ENCODE peak calls at places on chromosomes 5 and 9, in seven cellular contexts. One of them, this sample, is unnamed.

GRCh38 chr5:132295505-132296411 is 1.6 kb downstream of the SLC22A4 start:
- DNase-seq in CD4-positive, alpha-beta T cell: no peak
- DNase-seq in brain microvascular endothelial cell: no peak
- DNase-seq in bronchial epithelial cell: no peak
- DNase-seq in left lung: no peak
- DNase-seq in CD8-positive, alpha-beta T cell: no peak
- DNase-seq in ovary: no peak
- DNase-seq in this sample: no peak

GRCh38 chr5:160159991-160160826 is 41.0 kb upstream of the PWWP2A start:
- DNase-seq in CD4-positive, alpha-beta T cell: no peak
- DNase-seq in brain microvascular endothelial cell: no peak
- DNase-seq in bronchial epithelial cell: no peak
- DNase-seq in left lung: no peak
- DNase-seq in CD8-positive, alpha-beta T cell: no peak
- DNase-seq in ovary: peak
- DNase-seq in this sample: no peak

GRCh38 chr5:112210430-112211005 is 208.6 kb downstream of the EPB41L4A start:
- DNase-seq in CD4-positive, alpha-beta T cell: no peak
- DNase-seq in brain microvascular endothelial cell: peak
- DNase-seq in bronchial epithelial cell: peak
- DNase-seq in left lung: no peak
- DNase-seq in CD8-positive, alpha-beta T cell: no peak
- DNase-seq in ovary: no peak
- DNase-seq in this sample: no peak

GRCh38 chr9:12880406-12881016 is 105.7 kb downstream of the LURAP1L start:
- DNase-seq in CD4-positive, alpha-beta T cell: no peak
- DNase-seq in brain microvascular endothelial cell: no peak
- DNase-seq in bronchial epithelial cell: no peak
- DNase-seq in left lung: no peak
- DNase-seq in CD8-positive, alpha-beta T cell: no peak
- DNase-seq in ovary: no peak
- DNase-seq in this sample: no peak

GRCh38 chr5:168056499-168057182 is 234.8 kb upstream of the WWC1 start:
- DNase-seq in CD4-positive, alpha-beta T cell: no peak
- DNase-seq in brain microvascular endothelial cell: no peak
- DNase-seq in bronchial epithelial cell: peak
- DNase-seq in left lung: no peak
- DNase-seq in CD8-positive, alpha-beta T cell: no peak
- DNase-seq in ovary: no peak
- DNase-seq in this sample: no peak

GRCh38 chr5:150384701-150385100 is 27.2 kb downstream of the TCOF1 start:
- DNase-seq in CD4-positive, alpha-beta T cell: no peak
- DNase-seq in brain microvascular endothelial cell: no peak
- DNase-seq in bronchial epithelial cell: no peak
- DNase-seq in left lung: no peak
- DNase-seq in CD8-positive, alpha-beta T cell: no peak
- DNase-seq in ovary: no peak
- DNase-seq in this sample: no peak

GRCh38 chr5:79853003-79853402 is 138.1 kb downstream of the MTX3 start:
- DNase-seq in CD4-positive, alpha-beta T cell: no peak
- DNase-seq in brain microvascular endothelial cell: no peak
- DNase-seq in bronchial epithelial cell: no peak
- DNase-seq in left lung: no peak
- DNase-seq in CD8-positive, alpha-beta T cell: no peak
- DNase-seq in ovary: no peak
- DNase-seq in this sample: peak

GRCh38 chr9:76701441-76702031 is 62.7 kb upstream of the PCA3 start:
- DNase-seq in CD4-positive, alpha-beta T cell: no peak
- DNase-seq in brain microvascular endothelial cell: no peak
- DNase-seq in bronchial epithelial cell: no peak
- DNase-seq in left lung: no peak
- DNase-seq in CD8-positive, alpha-beta T cell: no peak
- DNase-seq in ovary: no peak
- DNase-seq in this sample: no peak

GRCh38 chr9:15735083-15735974 is 182.5 kb downstream of the CCDC171 start:
- DNase-seq in CD4-positive, alpha-beta T cell: no peak
- DNase-seq in brain microvascular endothelial cell: peak
- DNase-seq in bronchial epithelial cell: peak
- DNase-seq in left lung: no peak
- DNase-seq in CD8-positive, alpha-beta T cell: no peak
- DNase-seq in ovary: no peak
- DNase-seq in this sample: no peak

GRCh38 chr5:132491368-132492364 is 1.1 kb upstream of the IRF1 start:
- DNase-seq in CD4-positive, alpha-beta T cell: no peak
- DNase-seq in brain microvascular endothelial cell: no peak
- DNase-seq in bronchial epithelial cell: no peak
- DNase-seq in left lung: no peak
- DNase-seq in CD8-positive, alpha-beta T cell: no peak
- DNase-seq in ovary: peak
- DNase-seq in this sample: peak

GRCh38 chr5:110769282-110769681 is 30.5 kb downstream of the SLC25A46 start:
- DNase-seq in CD4-positive, alpha-beta T cell: no peak
- DNase-seq in brain microvascular endothelial cell: peak
- DNase-seq in bronchial epithelial cell: peak
- DNase-seq in left lung: no peak
- DNase-seq in CD8-positive, alpha-beta T cell: no peak
- DNase-seq in ovary: no peak
- DNase-seq in this sample: no peak

GRCh38 chr9:4225291-4226119 is 74.4 kb downstream of the GLIS3 start:
- DNase-seq in CD4-positive, alpha-beta T cell: no peak
- DNase-seq in brain microvascular endothelial cell: peak
- DNase-seq in bronchial epithelial cell: peak
- DNase-seq in left lung: no peak
- DNase-seq in CD8-positive, alpha-beta T cell: no peak
- DNase-seq in ovary: no peak
- DNase-seq in this sample: no peak

GRCh38 chr5:64854855-64855254 is 86.1 kb downstream of the CWC27 start:
- DNase-seq in CD4-positive, alpha-beta T cell: no peak
- DNase-seq in brain microvascular endothelial cell: no peak
- DNase-seq in bronchial epithelial cell: peak
- DNase-seq in left lung: no peak
- DNase-seq in CD8-positive, alpha-beta T cell: no peak
- DNase-seq in ovary: no peak
- DNase-seq in this sample: no peak

GRCh38 chr9:98678244-98678842 is 30.4 kb downstream of the GABBR2 start:
- DNase-seq in CD4-positive, alpha-beta T cell: no peak
- DNase-seq in brain microvascular endothelial cell: no peak
- DNase-seq in bronchial epithelial cell: peak
- DNase-seq in left lung: no peak
- DNase-seq in CD8-positive, alpha-beta T cell: no peak
- DNase-seq in ovary: no peak
- DNase-seq in this sample: no peak

GRCh38 chr5:78640622-78641021 is 8.0 kb downstream of the LHFPL2 start:
- DNase-seq in CD4-positive, alpha-beta T cell: no peak
- DNase-seq in brain microvascular endothelial cell: no peak
- DNase-seq in bronchial epithelial cell: peak
- DNase-seq in left lung: no peak
- DNase-seq in CD8-positive, alpha-beta T cell: no peak
- DNase-seq in ovary: no peak
- DNase-seq in this sample: no peak

GRCh38 chr5:135977375-135977928 is 22.7 kb upstream of the LECT2 start:
- DNase-seq in CD4-positive, alpha-beta T cell: peak
- DNase-seq in brain microvascular endothelial cell: peak
- DNase-seq in bronchial epithelial cell: peak
- DNase-seq in left lung: peak
- DNase-seq in CD8-positive, alpha-beta T cell: peak
- DNase-seq in ovary: no peak
- DNase-seq in this sample: peak

GRCh38 chr9:89975024-89975423 is 370.2 kb downstream of the GADD45G start:
- DNase-seq in CD4-positive, alpha-beta T cell: no peak
- DNase-seq in brain microvascular endothelial cell: no peak
- DNase-seq in bronchial epithelial cell: no peak
- DNase-seq in left lung: no peak
- DNase-seq in CD8-positive, alpha-beta T cell: no peak
- DNase-seq in ovary: no peak
- DNase-seq in this sample: no peak

GRCh38 chr9:89982016-89982415 is 377.2 kb downstream of the GADD45G start:
- DNase-seq in CD4-positive, alpha-beta T cell: no peak
- DNase-seq in brain microvascular endothelial cell: no peak
- DNase-seq in bronchial epithelial cell: no peak
- DNase-seq in left lung: no peak
- DNase-seq in CD8-positive, alpha-beta T cell: no peak
- DNase-seq in ovary: no peak
- DNase-seq in this sample: no peak

GRCh38 chr9:89975586-89975985 is 370.8 kb downstream of the GADD45G start:
- DNase-seq in CD4-positive, alpha-beta T cell: no peak
- DNase-seq in brain microvascular endothelial cell: no peak
- DNase-seq in bronchial epithelial cell: no peak
- DNase-seq in left lung: no peak
- DNase-seq in CD8-positive, alpha-beta T cell: no peak
- DNase-seq in ovary: no peak
- DNase-seq in this sample: no peak

GRCh38 chr9:89974582-89974981 is 369.8 kb downstream of the GADD45G start:
- DNase-seq in CD4-positive, alpha-beta T cell: no peak
- DNase-seq in brain microvascular endothelial cell: no peak
- DNase-seq in bronchial epithelial cell: no peak
- DNase-seq in left lung: no peak
- DNase-seq in CD8-positive, alpha-beta T cell: no peak
- DNase-seq in ovary: no peak
- DNase-seq in this sample: no peak

DNA sequence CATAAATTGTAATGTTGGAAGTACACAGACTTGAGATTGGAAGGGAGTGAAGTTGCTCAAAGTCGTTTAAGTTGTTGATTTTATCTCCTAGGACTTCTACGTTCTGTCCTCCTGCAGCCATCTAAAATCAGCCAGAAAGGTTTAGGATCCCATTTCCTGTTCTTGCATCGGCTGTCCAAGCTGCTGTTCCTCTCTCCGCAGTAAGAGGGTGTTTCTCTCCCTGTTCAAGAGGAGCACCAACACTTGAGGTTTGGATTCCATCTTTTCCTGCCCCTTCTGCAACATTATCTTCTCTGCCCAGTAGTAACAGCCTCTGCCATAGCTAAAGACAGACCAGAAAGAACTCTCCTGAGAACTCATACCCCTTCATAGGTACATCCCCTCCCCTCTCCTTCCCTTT is 373.4 kb downstream of the GADD45G start:
- DNase-seq in CD4-positive, alpha-beta T cell: no peak
- DNase-seq in brain microvascular endothelial cell: peak
- DNase-seq in bronchial epithelial cell: peak
- DNase-seq in left lung: no peak
- DNase-seq in CD8-positive, alpha-beta T cell: no peak
- DNase-seq in ovary: no peak
- DNase-seq in this sample: no peak
- TF ChIP-seq CTCF in CD4-positive, alpha-beta T cell: no peak
- TF ChIP-seq CTCF in brain microvascular endothelial cell: peak
- TF ChIP-seq CTCF in bronchial epithelial cell: peak
- TF ChIP-seq CTCF in left lung: peak
- TF ChIP-seq CTCF in CD8-positive, alpha-beta T cell: no peak
- TF ChIP-seq CTCF in ovary: no peak
- TF ChIP-seq CTCF in this sample: no peak

DNA sequence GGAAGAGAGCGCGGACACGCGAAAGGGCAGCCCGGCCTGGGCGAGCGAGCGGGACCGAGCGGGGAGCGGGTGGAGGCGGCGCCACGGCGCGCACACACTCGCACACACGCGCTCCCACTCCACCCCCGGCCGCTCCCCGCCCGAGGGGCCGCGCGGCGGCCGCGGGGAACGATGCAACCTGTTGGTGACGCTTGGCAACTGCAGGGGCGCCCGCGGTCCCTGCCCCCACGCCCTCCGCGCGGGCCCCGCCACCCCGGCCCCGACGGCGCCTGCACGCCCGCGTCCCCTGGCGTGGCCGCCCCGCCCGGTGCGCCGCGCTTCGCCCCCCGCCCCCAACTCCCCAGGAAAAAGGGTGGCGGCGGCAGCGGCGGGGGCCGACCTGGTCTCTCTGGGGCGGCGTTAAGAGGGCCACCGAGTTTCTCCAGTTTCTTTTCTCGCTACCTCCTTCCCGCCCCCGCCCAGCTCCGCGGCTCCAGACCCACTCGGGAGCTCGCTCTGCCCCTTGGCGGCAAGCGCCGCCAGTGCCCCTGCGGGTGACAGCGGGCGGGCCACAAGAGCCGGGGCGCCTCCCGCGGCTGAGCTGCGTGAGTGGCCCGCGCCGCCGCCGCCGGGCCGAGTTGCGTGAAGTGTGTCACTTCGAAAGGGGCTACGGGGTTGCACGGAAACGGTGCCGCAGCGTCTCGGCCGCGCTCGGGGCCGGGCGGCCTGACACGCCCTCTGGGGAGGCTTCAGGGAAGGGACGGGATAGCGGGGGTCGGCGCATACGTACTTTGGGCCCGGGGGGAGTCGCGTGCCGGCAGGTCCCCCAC is at the start of gene NR3C1:
- DNase-seq in CD4-positive, alpha-beta T cell: peak
- DNase-seq in brain microvascular endothelial cell: peak
- DNase-seq in bronchial epithelial cell: peak
- DNase-seq in left lung: peak
- DNase-seq in CD8-positive, alpha-beta T cell: peak
- DNase-seq in ovary: peak
- DNase-seq in this sample: peak
- TF ChIP-seq CTCF in CD4-positive, alpha-beta T cell: no peak
- TF ChIP-seq CTCF in brain microvascular endothelial cell: peak
- TF ChIP-seq CTCF in bronchial epithelial cell: peak
- TF ChIP-seq CTCF in left lung: peak
- TF ChIP-seq CTCF in CD8-positive, alpha-beta T cell: peak
- TF ChIP-seq CTCF in ovary: no peak
- TF ChIP-seq CTCF in this sample: peak

DNA sequence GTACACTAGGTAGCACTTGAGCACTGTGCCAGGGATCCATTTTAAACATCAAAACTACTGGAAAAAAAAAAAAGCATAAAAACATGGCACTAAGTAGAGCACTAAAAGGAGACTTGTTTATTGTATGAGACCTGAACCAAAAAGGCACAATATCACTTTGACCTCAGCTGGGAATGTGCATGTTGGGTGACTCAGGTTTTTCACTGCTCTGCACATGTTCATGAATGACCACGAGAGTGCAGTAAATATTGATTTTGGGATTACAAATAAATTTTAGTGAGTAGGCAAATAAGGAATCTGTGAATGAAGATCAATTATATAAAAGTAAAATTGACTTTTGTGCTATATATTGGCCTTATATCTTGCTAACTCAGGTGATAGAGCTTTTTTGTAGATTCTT is 11.8 kb downstream of the RMI1 start:
- DNase-seq in CD4-positive, alpha-beta T cell: no peak
- DNase-seq in brain microvascular endothelial cell: no peak
- DNase-seq in bronchial epithelial cell: peak
- DNase-seq in left lung: no peak
- DNase-seq in CD8-positive, alpha-beta T cell: no peak
- DNase-seq in ovary: no peak
- DNase-seq in this sample: no peak
- TF ChIP-seq CTCF in CD4-positive, alpha-beta T cell: no peak
- TF ChIP-seq CTCF in brain microvascular endothelial cell: peak
- TF ChIP-seq CTCF in bronchial epithelial cell: peak
- TF ChIP-seq CTCF in left lung: no peak
- TF ChIP-seq CTCF in CD8-positive, alpha-beta T cell: no peak
- TF ChIP-seq CTCF in ovary: no peak
- TF ChIP-seq CTCF in this sample: no peak

DNA sequence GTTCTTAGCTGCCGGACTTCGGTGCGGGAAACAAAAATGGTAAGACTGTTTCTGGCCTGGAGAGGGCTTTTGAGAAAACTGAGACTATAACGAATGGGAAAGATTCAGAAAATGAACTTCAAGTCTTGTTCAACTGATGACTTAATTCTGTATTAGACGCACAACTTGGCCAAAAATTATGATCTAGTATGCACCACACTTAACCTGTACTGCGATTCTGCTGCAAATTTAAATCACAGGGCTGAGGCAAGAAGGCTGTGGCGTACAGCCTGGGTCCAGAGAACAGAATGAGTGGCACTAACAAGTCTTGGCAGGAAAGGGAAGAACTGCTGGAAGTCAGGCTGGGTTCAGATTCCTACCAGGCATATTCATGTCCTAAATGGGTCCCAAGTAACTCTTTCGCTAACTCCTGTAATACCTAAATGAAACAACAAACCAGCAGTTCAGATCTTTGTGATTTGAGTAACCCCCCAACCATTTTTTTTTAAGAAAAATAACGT is 781 bp upstream of the COL23A1 start:
- DNase-seq in CD4-positive, alpha-beta T cell: no peak
- DNase-seq in brain microvascular endothelial cell: no peak
- DNase-seq in bronchial epithelial cell: peak
- DNase-seq in left lung: no peak
- DNase-seq in CD8-positive, alpha-beta T cell: no peak
- DNase-seq in ovary: no peak
- DNase-seq in this sample: no peak
- TF ChIP-seq CTCF in CD4-positive, alpha-beta T cell: no peak
- TF ChIP-seq CTCF in brain microvascular endothelial cell: no peak
- TF ChIP-seq CTCF in bronchial epithelial cell: no peak
- TF ChIP-seq CTCF in left lung: no peak
- TF ChIP-seq CTCF in CD8-positive, alpha-beta T cell: no peak
- TF ChIP-seq CTCF in ovary: no peak
- TF ChIP-seq CTCF in this sample: peak